ENCODE peak calls at places on chromosomes 2 and 18, in four cellular contexts. R is sigmoid colon, P is stomach, A is suprapubic skin. I is an unnamed sample.

GRCh38 chr2:151845481-151845880 is 17.3 kb upstream of the ARL5A start:
- DNase-seq in R (no peak), P (no peak), A (no peak), I (no peak)

GRCh38 chr2:54709341-54709809 is 14.1 kb upstream of the EML6 start:
- DNase-seq in R (no peak), P (peak; percentile 68), A (peak; percentile 79), I (no peak)

GRCh38 chr2:157305713-157306110 is 19.9 kb downstream of the ERMN start:
- DNase-seq in R (no peak), P (no peak), A (no peak), I (no peak)

GRCh38 chr2:57617327-57617726 is 429.3 kb upstream of the VRK2 start:
- DNase-seq in R (no peak), P (no peak), A (no peak), I (no peak)

GRCh38 chr18:10927290-10927979 is 221.9 kb downstream of the PIEZO2 start:
- DNase-seq in R (no peak), P (no peak), A (no peak), I (no peak)

GRCh38 chr18:44051088-44051487 is 629.6 kb upstream of the SETBP1 start:
- DNase-seq in R (no peak), P (no peak), A (no peak), I (no peak)

GRCh38 chr2:239344857-239345216 is 56.0 kb downstream of the HDAC4 start:
- DNase-seq in R (peak; percentile 87), P (peak; percentile 70), A (no peak), I (peak; percentile 82)

GRCh38 chr2:218627939-218628338 is 20.2 kb downstream of the PLCD4 start:
- DNase-seq in R (no peak), P (no peak), A (no peak), I (no peak)

GRCh38 chr18:67515987-67516431 is 511 bp downstream of the DSEL start:
- DNase-seq in R (peak; percentile 94), P (peak; percentile 90), A (peak; percentile 91), I (no peak)

GRCh38 chr2:205524656-205525055 is 157.6 kb upstream of the NRP2 start:
- DNase-seq in R (no peak), P (peak; percentile 31), A (no peak), I (no peak)

GRCh38 chr2:10406491-10406890 is 41.6 kb downstream of the ODC1 start:
- DNase-seq in R (no peak), P (no peak), A (no peak), I (no peak)

GRCh38 chr2:10407432-10407831 is 40.7 kb downstream of the ODC1 start:
- DNase-seq in R (no peak), P (no peak), A (no peak), I (no peak)

GRCh38 chr2:10406016-10406415 is 42.1 kb downstream of the ODC1 start:
- DNase-seq in R (no peak), P (no peak), A (no peak), I (no peak)

GRCh38 chr2:10404324-10405143 is 43.6 kb downstream of the ODC1 start:
- DNase-seq in R (peak; percentile 85), P (no peak), A (no peak), I (no peak)

GRCh38 chr2:10405441-10405840 is 42.7 kb downstream of the ODC1 start:
- DNase-seq in R (peak; percentile 95), P (no peak), A (no peak), I (no peak)
- H3K4me1 ChIP-seq in R (no peaks in the 10 kb centered on the region), P (peaks cover 84% of the 10 kb centered on the region), A (peaks cover 82% of the 10 kb centered on the region), I (peaks cover 74% of the 10 kb centered on the region)

GRCh38 chr2:24247592-24247991 is 72.7 kb downstream of the FAM228A start:
- DNase-seq in R (no peak), P (no peak), A (no peak), I (no peak)
- H3K4me3 ChIP-seq in R (no peak overlapping the region), P (no peak overlapping the region), A (no peak overlapping the region), I (no peak overlapping the region)

GRCh38 chr2:216081487-216082387 is at the start of the genes PECR and TMEM169:
- DNase-seq in R (peak; percentile 90), P (peak; percentile 80), A (peak; percentile 92), I (no peak)
- TF ChIP-seq POLR2AphosphoS5 in R (peak; percentile 39), P (peak; percentile 30), A (no peak), I (no peak)

DNA sequence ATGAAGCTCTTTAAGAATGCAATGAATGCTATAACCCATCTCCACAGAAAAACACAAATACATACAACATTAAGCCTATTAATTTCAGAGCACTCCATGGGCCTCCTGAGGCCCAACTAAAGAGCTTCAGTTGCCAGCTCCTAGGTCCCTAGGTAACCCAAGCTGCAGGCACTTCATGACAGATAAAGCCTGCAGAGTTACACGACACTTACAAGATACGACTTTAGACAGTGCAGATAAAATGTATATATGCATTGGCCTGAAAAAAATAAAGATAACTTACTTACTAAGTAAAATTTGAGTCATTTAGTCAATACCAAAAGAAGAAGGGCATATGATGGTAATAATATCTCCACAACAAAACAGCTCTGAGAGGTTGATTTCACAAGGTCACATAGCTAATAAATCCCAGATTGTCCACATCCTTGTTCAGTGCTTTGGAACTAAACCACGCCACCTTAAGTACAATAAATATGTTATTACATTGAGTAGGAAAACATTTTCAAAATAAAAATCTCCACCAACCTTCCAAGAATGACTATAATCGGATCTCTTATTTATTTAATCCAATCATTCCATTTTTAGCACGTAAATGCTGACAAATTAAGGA is 3.4 kb downstream of the MAP4K3 start:
- DNase-seq in R (no peak), P (no peak), A (no peak), I (no peak)
- H3K4me1 ChIP-seq in R (no peaks in the 10 kb centered on the region), P (peaks cover 74% of the 10 kb centered on the region), A (peaks cover 71% of the 10 kb centered on the region), I (peaks cover 54% of the 10 kb centered on the region)

GRCh38 chr2:120231564-120231973 is 8.4 kb upstream of the TMEM185B start:
- DNase-seq in R (no peak), P (no peak), A (peak; percentile 35), I (no peak)
- H3K4me3 ChIP-seq in R (peak overlapping the region; percentile 48), P (peak overlapping the region; percentile 40), A (peak overlapping the region; percentile 45), I (peak overlapping the region; percentile 44)

GRCh38 chr18:12657048-12657848 is 659 bp downstream of the SPIRE1 start:
- DNase-seq in R (peak; percentile 71), P (peak; percentile 34), A (no peak), I (no peak)
- TF ChIP-seq POLR2AphosphoS5 in R (peak; percentile 63), P (peak; percentile 38), A (no peak), I (no peak)

GRCh38 chr2:195488567-195488966 is 168.5 kb upstream of the SLC39A10 start:
- DNase-seq in R (no peak), P (no peak), A (no peak), I (no peak)
- H3K4me1 ChIP-seq in R (no peaks in the 10 kb centered on the region), P (no peaks in the 10 kb centered on the region), A (peaks cover 9% of the 10 kb centered on the region), I (no peaks in the 10 kb centered on the region)